ENCODE peak calls at places on chromosomes 12 and 14, in seven cellular contexts. Q, U, B, L, S, Z and P are unnamed samples.

GRCh38 chr14:90871605-90872233 is 55.5 kb upstream of the TTC7B start:
- DNase-seq in Q (no peak), U (no peak), B (peak; percentile 50), L (no peak), S (no peak), Z (no peak), P (no peak)

GRCh38 chr14:98298481-98299227 is 973.3 kb downstream of the BCL11B start:
- DNase-seq in Q (no peak), U (no peak), B (no peak), L (no peak), S (no peak), Z (no peak), P (no peak)

GRCh38 chr14:81416233-81416927 is 16.3 kb upstream of the STON2 start:
- DNase-seq in Q (no peak), U (no peak), B (no peak), L (no peak), S (no peak), Z (no peak), P (peak; percentile 78)

GRCh38 chr14:43900173-43900655 is 606.9 kb downstream of the FSCB start:
- DNase-seq in Q (no peak), U (no peak), B (no peak), L (no peak), S (no peak), Z (no peak), P (no peak)

GRCh38 chr12:110545812-110546211 is 37.3 kb downstream of the PPTC7 start:
- DNase-seq in Q (no peak), U (no peak), B (no peak), L (no peak), S (no peak), Z (no peak), P (no peak)

GRCh38 chr12:82740129-82741000 is 53.7 kb downstream of the TMTC2 start:
- DNase-seq in Q (no peak), U (no peak), B (peak; percentile 52), L (peak; percentile 60), S (no peak), Z (no peak), P (no peak)

GRCh38 chr14:92980866-92981265 is 57.9 kb downstream of the CHGA start:
- DNase-seq in Q (no peak), U (no peak), B (no peak), L (no peak), S (no peak), Z (no peak), P (no peak)

GRCh38 chr12:20868277-20868676 is 57.8 kb downstream of the SLCO1B3 start:
- DNase-seq in Q (no peak), U (no peak), B (no peak), L (no peak), S (no peak), Z (no peak), P (no peak)

GRCh38 chr14:20377171-20377570 is 33.7 kb downstream of the PARP2 start:
- DNase-seq in Q (no peak), U (no peak), B (no peak), L (no peak), S (peak; percentile 67), Z (no peak), P (no peak)

GRCh38 chr12:28079539-28079938 is 107.0 kb upstream of the PTHLH start:
- DNase-seq in Q (no peak), U (no peak), B (no peak), L (no peak), S (no peak), Z (no peak), P (no peak)

GRCh38 chr14:90842726-90843125 is 26.5 kb upstream of the TTC7B start:
- DNase-seq in Q (no peak), U (no peak), B (no peak), L (no peak), S (no peak), Z (no peak), P (no peak)

GRCh38 chr14:23557521-23557920 is 1.4 kb downstream of the THTPA start:
- DNase-seq in Q (no peak), U (no peak), B (no peak), L (no peak), S (no peak), Z (no peak), P (no peak)

GRCh38 chr12:70721958-70722357 is 84.7 kb upstream of the PTPRB start:
- DNase-seq in Q (no peak), U (no peak), B (no peak), L (no peak), S (no peak), Z (no peak), P (no peak)

GRCh38 chr12:103808239-103808880 is 32.7 kb downstream of the NT5DC3 start:
- DNase-seq in Q (no peak), U (no peak), B (no peak), L (no peak), S (no peak), Z (no peak), P (no peak)

GRCh38 chr12:38268612-38269011 is 48.0 kb upstream of the ALG10B start:
- DNase-seq in Q (no peak), U (no peak), B (no peak), L (no peak), S (no peak), Z (no peak), P (no peak)

GRCh38 chr12:104752016-104752415 is 206.1 kb downstream of the SLC41A2 start:
- DNase-seq in Q (no peak), U (no peak), B (no peak), L (no peak), S (no peak), Z (no peak), P (no peak)

GRCh38 chr12:71439613-71440392 is at the start of gene LGR5:
- DNase-seq in Q (no peak), U (peak; percentile 11), B (no peak), L (no peak), S (no peak), Z (peak; percentile 34), P (no peak)

GRCh38 chr12:27539191-27539631 is 15.2 kb downstream of the PPFIBP1 start:
- DNase-seq in Q (no peak), U (no peak), B (no peak), L (no peak), S (no peak), Z (no peak), P (no peak)

GRCh38 chr12:120445911-120446909 is at the start of the genes GATC and TRIAP1:
- DNase-seq in Q (peak; percentile 83), U (peak; percentile 89), B (peak; percentile 46), L (no peak), S (peak; percentile 86), Z (peak; percentile 34), P (peak; percentile 62)

GRCh38 chr12:80260269-80260668 is 160.9 kb downstream of the OTOGL start:
- DNase-seq in Q (no peak), U (no peak), B (no peak), L (no peak), S (no peak), Z (no peak), P (no peak)

GRCh38 chr12:57488397-57489156 is 709 bp downstream of the MARS1 start:
- DNase-seq in Q (no peak), U (no peak), B (no peak), L (no peak), S (no peak), Z (no peak), P (no peak)

GRCh38 chr14:102525213-102526143 is 15.9 kb upstream of the ANKRD9 start:
- DNase-seq in Q (no peak), U (no peak), B (no peak), L (peak; percentile 24), S (no peak), Z (no peak), P (no peak)

GRCh38 chr12:113075137-113075683 is 18.7 kb downstream of the DTX1 start:
- DNase-seq in Q (no peak), U (no peak), B (no peak), L (no peak), S (no peak), Z (no peak), P (no peak)

GRCh38 chr12:119486599-119487154 is 106.9 kb upstream of the TMEM233 start:
- DNase-seq in Q (no peak), U (no peak), B (no peak), L (no peak), S (no peak), Z (no peak), P (no peak)